ENCODE peak calls at places on chromosome 14, in nine cellular contexts. H, T, P, Q, X, U, R, L and J are unnamed samples.

GRCh38 chr14:78598046-78598652 is 428.0 kb downstream of the NRXN3 start:
- DNase-seq in H (no peak), T (peak), P (peak), Q (peak), X (no peak), U (peak), R (peak), L (peak), J (peak)

GRCh38 chr14:51290132-51290531 is 50.1 kb downstream of the TMX1 start:
- DNase-seq in H (no peak), T (no peak), P (no peak), Q (no peak), X (no peak), U (no peak), R (no peak), L (no peak), J (no peak)

GRCh38 chr14:61145258-61145902 is 135.8 kb downstream of the TMEM30B start:
- DNase-seq in H (no peak), T (peak), P (no peak), Q (peak), X (peak), U (peak), R (no peak), L (peak), J (no peak)

GRCh38 chr14:79417961-79418360 is 793.3 kb downstream of the DIO2 start:
- DNase-seq in H (no peak), T (no peak), P (no peak), Q (no peak), X (no peak), U (peak), R (no peak), L (no peak), J (no peak)

GRCh38 chr14:105364100-105364708 is 34.1 kb upstream of the TEX22 start:
- DNase-seq in H (no peak), T (no peak), P (no peak), Q (peak), X (no peak), U (peak), R (no peak), L (peak), J (no peak)

GRCh38 chr14:60757617-60758016 is 23.1 kb downstream of the MNAT1 start:
- DNase-seq in H (no peak), T (no peak), P (no peak), Q (peak), X (peak), U (peak), R (no peak), L (peak), J (no peak)

GRCh38 chr14:96586921-96587822 is 85.0 kb downstream of the PAPOLA start:
- DNase-seq in H (no peak), T (no peak), P (no peak), Q (no peak), X (no peak), U (no peak), R (peak), L (no peak), J (peak)

GRCh38 chr14:101499513-101499912 is 61.8 kb upstream of the DIO3 start:
- DNase-seq in H (no peak), T (no peak), P (no peak), Q (no peak), X (no peak), U (no peak), R (peak), L (no peak), J (no peak)

GRCh38 chr14:54570651-54571415 is 3.9 kb downstream of the SAMD4A start:
- DNase-seq in H (no peak), T (no peak), P (no peak), Q (peak), X (peak), U (peak), R (no peak), L (peak), J (no peak)

GRCh38 chr14:95319312-95320075 is at the start of gene CLMN:
- DNase-seq in H (peak), T (no peak), P (peak), Q (peak), X (no peak), U (peak), R (peak), L (peak), J (peak)

GRCh38 chr14:64763801-64764511 is 59.7 kb downstream of the PLEKHG3 start:
- DNase-seq in H (no peak), T (no peak), P (no peak), Q (peak), X (peak), U (peak), R (no peak), L (peak), J (no peak)

GRCh38 chr14:88935083-88935482 is 110.6 kb downstream of the TTC8 start:
- DNase-seq in H (no peak), T (no peak), P (no peak), Q (no peak), X (no peak), U (no peak), R (no peak), L (no peak), J (no peak)

GRCh38 chr14:88933203-88933602 is 108.8 kb downstream of the TTC8 start:
- DNase-seq in H (no peak), T (no peak), P (no peak), Q (no peak), X (no peak), U (no peak), R (no peak), L (peak), J (no peak)

GRCh38 chr14:88934231-88934898 is 109.9 kb downstream of the TTC8 start:
- DNase-seq in H (no peak), T (no peak), P (no peak), Q (peak), X (no peak), U (peak), R (no peak), L (peak), J (no peak)

DNA sequence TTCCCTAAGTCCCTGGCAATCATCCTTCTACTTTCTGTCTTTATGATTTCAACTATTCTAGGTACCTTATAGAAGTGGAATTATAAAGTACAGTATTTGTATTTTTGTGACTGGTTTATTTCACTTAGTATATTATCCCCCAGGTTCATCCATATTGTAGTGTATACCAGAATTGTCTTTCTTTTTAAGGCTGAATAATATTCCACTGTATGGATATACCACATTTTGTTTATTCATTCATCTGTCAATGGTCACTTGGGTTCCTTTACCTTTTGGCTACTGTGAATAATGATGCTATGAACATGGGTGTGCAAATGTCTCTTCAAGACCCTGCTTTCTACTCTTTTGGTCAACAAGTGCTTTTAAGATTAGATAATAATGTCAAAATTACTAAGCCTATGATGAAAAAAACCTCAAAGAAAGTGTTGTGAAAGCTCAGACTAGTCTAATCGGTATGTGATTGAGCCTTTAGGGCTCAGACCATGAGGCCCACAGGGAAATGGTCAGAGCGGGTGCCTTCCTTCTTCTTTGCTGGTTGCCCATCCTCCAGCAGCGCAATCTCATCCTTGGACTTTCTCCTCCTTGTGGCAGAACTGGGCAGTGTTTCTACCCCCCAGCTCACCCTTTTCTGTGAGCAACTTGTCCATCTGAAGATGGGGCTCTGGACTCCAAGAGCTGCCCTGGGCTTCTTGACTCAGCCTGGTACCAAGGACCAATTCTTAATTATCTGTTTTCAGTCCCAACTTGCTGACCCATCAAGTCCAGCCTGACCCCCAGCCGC is 105.4 kb downstream of the TTC8 start:
- DNase-seq in H (no peak), T (no peak), P (peak), Q (no peak), X (no peak), U (no peak), R (peak), L (no peak), J (no peak)
- TF ChIP-seq CTCF in H (no peak), T (no peak), P (no peak), Q (peak), X (peak), U (peak), R (peak), L (no peak), J (no peak)

GRCh38 chr14:100449225-100449987 is 126.3 kb downstream of the SLC25A47 start:
- DNase-seq in H (no peak), T (no peak), P (no peak), Q (no peak), X (no peak), U (no peak), R (peak), L (no peak), J (no peak)
- TF ChIP-seq CTCF in H (no peak), T (no peak), P (no peak), Q (no peak), X (no peak), U (no peak), R (no peak), L (no peak), J (no peak)

GRCh38 chr14:24964048-24964447 is 85.9 kb downstream of the STXBP6 start:
- DNase-seq in H (no peak), T (no peak), P (no peak), Q (no peak), X (no peak), U (no peak), R (no peak), L (no peak), J (no peak)
- TF ChIP-seq CTCF in H (no peak), T (no peak), P (no peak), Q (no peak), X (no peak), U (no peak), R (no peak), L (no peak), J (no peak)

DNA sequence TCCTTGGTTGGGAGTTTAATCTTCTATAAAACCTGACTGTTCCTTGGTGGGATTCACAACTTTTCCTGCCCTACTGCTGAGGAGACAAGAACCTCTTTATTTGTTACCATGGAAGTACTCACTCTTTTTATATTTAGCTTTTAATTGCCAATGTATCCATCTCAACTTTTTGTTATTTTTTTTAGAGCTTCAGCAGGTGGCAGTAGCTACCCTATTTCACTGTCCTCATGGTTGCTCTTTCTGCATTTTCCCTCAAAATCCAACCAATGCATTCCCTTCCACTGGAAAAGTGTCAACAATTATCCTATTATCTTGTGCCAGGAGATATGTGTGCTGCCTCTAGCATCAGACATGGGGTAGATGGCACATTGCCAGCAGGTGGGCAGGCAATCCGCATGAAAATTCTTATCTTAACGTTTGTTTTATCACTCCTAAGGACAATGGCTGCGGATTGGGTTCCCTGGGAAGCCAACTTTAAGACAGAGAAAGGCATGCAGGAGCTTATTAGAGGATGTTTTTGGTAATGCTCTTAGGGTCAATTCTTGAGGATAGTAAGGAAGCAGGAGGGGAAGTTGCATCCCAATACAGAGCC is 406.4 kb downstream of the SNAPC1 start:
- DNase-seq in H (no peak), T (no peak), P (no peak), Q (peak), X (no peak), U (no peak), R (no peak), L (no peak), J (no peak)
- TF ChIP-seq CTCF in H (no peak), T (no peak), P (no peak), Q (no peak), X (peak), U (peak), R (peak), L (no peak), J (no peak)

GRCh38 chr14:20327005-20327869 is 5.8 kb downstream of the CCNB1IP1 start:
- DNase-seq in H (no peak), T (no peak), P (no peak), Q (peak), X (peak), U (peak), R (no peak), L (peak), J (peak)
- TF ChIP-seq CTCF in H (peak), T (peak), P (peak), Q (peak), X (peak), U (peak), R (peak), L (peak), J (peak)

GRCh38 chr14:99521176-99522024 is 40.2 kb downstream of the CCNK start:
- DNase-seq in H (no peak), T (no peak), P (no peak), Q (no peak), X (no peak), U (no peak), R (no peak), L (no peak), J (no peak)

GRCh38 chr14:99522934-99523660 is 41.9 kb downstream of the CCNK start:
- DNase-seq in H (no peak), T (no peak), P (no peak), Q (no peak), X (no peak), U (peak), R (no peak), L (peak), J (no peak)

GRCh38 chr14:99522025-99522401 is 40.8 kb downstream of the CCNK start:
- DNase-seq in H (no peak), T (no peak), P (peak), Q (no peak), X (no peak), U (no peak), R (no peak), L (no peak), J (no peak)

GRCh38 chr14:99523661-99524050 is 42.4 kb downstream of the CCNK start:
- DNase-seq in H (no peak), T (no peak), P (no peak), Q (no peak), X (no peak), U (no peak), R (no peak), L (no peak), J (no peak)

DNA sequence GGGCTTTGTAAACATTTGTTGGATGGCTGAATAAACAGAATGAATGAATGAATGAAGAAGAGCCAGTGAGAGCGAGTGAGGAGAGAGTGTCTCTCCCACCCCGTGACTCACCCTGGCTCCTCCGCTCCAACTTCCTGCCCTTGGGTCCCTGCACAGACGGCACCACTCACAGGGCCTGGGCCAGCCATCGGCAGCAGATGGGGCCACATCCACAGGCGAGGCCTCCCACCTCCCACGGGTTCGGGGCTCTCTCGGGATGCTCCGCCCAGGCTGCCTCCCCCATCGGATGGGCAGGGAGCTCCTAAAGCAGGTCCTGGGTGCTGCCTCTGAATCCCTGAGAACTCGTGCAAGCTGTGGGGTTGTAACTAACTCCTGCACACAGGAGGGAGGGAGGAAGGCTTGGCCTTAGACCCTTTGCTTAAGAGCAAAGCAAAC is 41.3 kb downstream of the CCNK start:
- DNase-seq in H (no peak), T (no peak), P (no peak), Q (peak), X (no peak), U (peak), R (no peak), L (peak), J (no peak)
- TF ChIP-seq CTCF in H (no peak), T (no peak), P (no peak), Q (no peak), X (no peak), U (peak), R (no peak), L (no peak), J (no peak)

GRCh38 chr14:36204674-36205073 is 28.2 kb upstream of the PTCSC3 start:
- DNase-seq in H (no peak), T (no peak), P (no peak), Q (no peak), X (no peak), U (no peak), R (no peak), L (no peak), J (no peak)

GRCh38 chr14:36212987-36213386 is 36.5 kb upstream of the PTCSC3 start:
- DNase-seq in H (no peak), T (no peak), P (no peak), Q (no peak), X (no peak), U (no peak), R (no peak), L (no peak), J (no peak)

GRCh38 chr14:36208690-36209278 is 32.3 kb upstream of the PTCSC3 start:
- DNase-seq in H (no peak), T (no peak), P (no peak), Q (no peak), X (no peak), U (no peak), R (no peak), L (no peak), J (no peak)

GRCh38 chr14:36212577-36212976 is 36.1 kb upstream of the PTCSC3 start:
- DNase-seq in H (no peak), T (no peak), P (no peak), Q (no peak), X (no peak), U (no peak), R (no peak), L (no peak), J (no peak)

DNA sequence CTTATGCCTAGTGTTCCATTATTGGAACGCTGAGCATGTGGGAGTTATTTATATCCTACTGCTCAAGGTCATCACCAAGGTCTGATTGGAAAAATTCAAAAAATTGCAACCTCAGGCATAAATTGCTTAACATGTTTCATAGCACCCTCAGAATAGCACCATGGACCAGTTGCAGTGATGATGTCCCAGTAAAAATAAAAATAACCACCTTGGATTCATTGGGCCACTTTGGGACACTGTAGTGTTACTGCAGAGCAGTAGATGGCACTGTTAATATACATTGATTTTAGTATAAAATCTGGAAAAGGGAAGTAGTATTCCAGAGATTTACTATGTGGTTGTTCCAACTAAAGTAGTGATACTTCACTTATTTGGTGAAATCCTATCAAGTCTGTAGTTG is 31.0 kb upstream of the PTCSC3 start:
- DNase-seq in H (no peak), T (no peak), P (no peak), Q (peak), X (no peak), U (peak), R (no peak), L (peak), J (no peak)
- TF ChIP-seq CTCF in H (peak), T (no peak), P (no peak), Q (peak), X (peak), U (peak), R (peak), L (peak), J (no peak)

GRCh38 chr14:20754308-20754707 is 8.6 kb downstream of the EDDM3A start:
- DNase-seq in H (no peak), T (no peak), P (no peak), Q (no peak), X (no peak), U (no peak), R (no peak), L (no peak), J (no peak)

GRCh38 chr14:20755037-20755436 is 9.3 kb downstream of the EDDM3A start:
- DNase-seq in H (no peak), T (no peak), P (no peak), Q (no peak), X (no peak), U (no peak), R (no peak), L (no peak), J (no peak)

GRCh38 chr14:20751963-20752562 is 6.4 kb downstream of the EDDM3A start:
- DNase-seq in H (no peak), T (no peak), P (no peak), Q (no peak), X (no peak), U (no peak), R (peak), L (no peak), J (no peak)

GRCh38 chr14:20760950-20761349 is 7.3 kb upstream of the EDDM3B start:
- DNase-seq in H (no peak), T (no peak), P (no peak), Q (no peak), X (no peak), U (no peak), R (no peak), L (no peak), J (no peak)

GRCh38 chr14:20757963-20758362 is 10.2 kb upstream of the EDDM3B start:
- DNase-seq in H (no peak), T (no peak), P (peak), Q (no peak), X (no peak), U (no peak), R (peak), L (no peak), J (peak)
- TF ChIP-seq CTCF in H (peak), T (no peak), P (peak), Q (no peak), X (no peak), U (no peak), R (peak), L (no peak), J (peak)

GRCh38 chr14:71739273-71739990 is 192.8 kb upstream of the RGS6 start:
- DNase-seq in H (no peak), T (no peak), P (no peak), Q (peak), X (no peak), U (peak), R (peak), L (peak), J (no peak)
- TF ChIP-seq CTCF in H (no peak), T (no peak), P (no peak), Q (no peak), X (no peak), U (no peak), R (peak), L (no peak), J (no peak)